ENCODE peak calls at places on chromosomes 5 and 9, in ten cellular contexts. A is BJ; F is cardiac muscle cell; I is IMR-90; M is heart left ventricle; E is heart right ventricle; U is left lung; H is sigmoid colon; R is neural progenitor cell; P is CD4-positive, alpha-beta T cell. O is an unnamed sample. For H3K27me3, the result is how much of the 10 kb centered on the place peaks cover.

GRCh38 chr5:138065102-138065501 is 18.7 kb upstream of the WNT8A start:
- DNase-seq in A (no peak), F (peak), I (no peak), M (no peak), E (no peak), U (no peak), H (no peak), R (peak), P (no peak), O (no peak)

GRCh38 chr9:130305381-130305780 is 39.8 kb downstream of the HMCN2 start:
- DNase-seq in A (no peak), F (peak), I (no peak), M (peak), E (no peak), U (no peak), H (peak), R (no peak), P (no peak), O (no peak)

GRCh38 chr5:77893225-77893860 is 117.2 kb upstream of the TBCA start:
- DNase-seq in A (peak), F (peak), I (peak), M (peak), E (no peak), U (no peak), H (no peak), R (no peak), P (no peak), O (no peak)

GRCh38 chr9:103798620-103799019 is 295.5 kb upstream of the SMC2 start:
- DNase-seq in A (no peak), F (peak), I (no peak), M (no peak), E (no peak), U (no peak), H (no peak), R (no peak), P (no peak), O (no peak)

GRCh38 chr9:4144869-4145268 is 155.0 kb downstream of the GLIS3 start:
- DNase-seq in A (no peak), F (no peak), I (no peak), M (no peak), E (no peak), U (no peak), H (no peak), R (no peak), P (no peak), O (no peak)

GRCh38 chr5:141908796-141909195 is 14.9 kb upstream of the DELE1 start:
- DNase-seq in A (no peak), F (no peak), I (peak), M (no peak), E (no peak), U (no peak), H (no peak), R (no peak), P (no peak), O (no peak)

GRCh38 chr5:172506921-172507320 is 52.6 kb upstream of the SH3PXD2B start:
- DNase-seq in A (no peak), F (no peak), I (no peak), M (no peak), E (no peak), U (no peak), H (peak), R (no peak), P (no peak), O (no peak)

GRCh38 chr5:150138551-150139265 is 16.9 kb downstream of the PDGFRB start:
- DNase-seq in A (peak), F (peak), I (peak), M (peak), E (peak), U (no peak), H (no peak), R (peak), P (no peak), O (peak)

GRCh38 chr9:76161546-76161945 is 232.7 kb downstream of the RFK start:
- DNase-seq in A (peak), F (peak), I (peak), M (no peak), E (no peak), U (no peak), H (peak), R (no peak), P (no peak), O (no peak)

GRCh38 chr5:73307645-73308346 is 134.8 kb downstream of the TMEM174 start:
- DNase-seq in A (no peak), F (no peak), I (no peak), M (no peak), E (no peak), U (no peak), H (no peak), R (no peak), P (no peak), O (no peak)

GRCh38 chr9:137395666-137396010 is 27.3 kb downstream of the EXD3 start:
- DNase-seq in A (no peak), F (no peak), I (no peak), M (no peak), E (no peak), U (no peak), H (no peak), R (peak), P (no peak), O (no peak)

GRCh38 chr5:16489322-16489791 is 23.8 kb upstream of the ZNF622 start:
- DNase-seq in A (no peak), F (peak), I (peak), M (no peak), E (no peak), U (no peak), H (no peak), R (peak), P (no peak), O (no peak)

GRCh38 chr9:127520941-127521918 is 69.9 kb downstream of the LRSAM1 start:
- DNase-seq in A (no peak), F (peak), I (peak), M (peak), E (no peak), U (peak), H (no peak), R (no peak), P (no peak), O (no peak)

GRCh38 chr9:97858826-97859225 is 5.8 kb downstream of the FOXE1 start:
- DNase-seq in A (no peak), F (no peak), I (no peak), M (no peak), E (no peak), U (no peak), H (no peak), R (no peak), P (no peak), O (no peak)
- H3K27me3 ChIP-seq in A (half or more), F (half or more), I (half or more), M (under half), E (half or more), U (half or more), H (half or more), R (half or more), P (half or more), O (half or more)

GRCh38 chr9:98702340-98702739 is 6.4 kb downstream of the GABBR2 start:
- DNase-seq in A (no peak), F (no peak), I (no peak), M (no peak), E (no peak), U (no peak), H (no peak), R (no peak), P (no peak), O (no peak)
- H3K27me3 ChIP-seq in A (under half), F (under half), I (under half), M (under half), E (half or more), U (half or more), H (under half), R (under half), P (under half), O (under half)

GRCh38 chr9:107819772-107820171 is 330.2 kb upstream of the KLF4 start:
- DNase-seq in A (no peak), F (no peak), I (no peak), M (no peak), E (no peak), U (peak), H (no peak), R (peak), P (no peak), O (no peak)
- H3K27me3 ChIP-seq in A (under half), F (half or more), I (under half), M (under half), E (under half), U (half or more), H (under half), R (under half), P (under half), O (under half)

GRCh38 chr9:133604856-133605255 is 4.3 kb downstream of the FAM163B start:
- DNase-seq in A (no peak), F (no peak), I (no peak), M (no peak), E (no peak), U (peak), H (no peak), R (no peak), P (no peak), O (no peak)
- H3K27me3 ChIP-seq in A (under half), F (under half), I (half or more), M (under half), E (half or more), U (half or more), H (half or more), R (under half), P (under half), O (under half)

DNA sequence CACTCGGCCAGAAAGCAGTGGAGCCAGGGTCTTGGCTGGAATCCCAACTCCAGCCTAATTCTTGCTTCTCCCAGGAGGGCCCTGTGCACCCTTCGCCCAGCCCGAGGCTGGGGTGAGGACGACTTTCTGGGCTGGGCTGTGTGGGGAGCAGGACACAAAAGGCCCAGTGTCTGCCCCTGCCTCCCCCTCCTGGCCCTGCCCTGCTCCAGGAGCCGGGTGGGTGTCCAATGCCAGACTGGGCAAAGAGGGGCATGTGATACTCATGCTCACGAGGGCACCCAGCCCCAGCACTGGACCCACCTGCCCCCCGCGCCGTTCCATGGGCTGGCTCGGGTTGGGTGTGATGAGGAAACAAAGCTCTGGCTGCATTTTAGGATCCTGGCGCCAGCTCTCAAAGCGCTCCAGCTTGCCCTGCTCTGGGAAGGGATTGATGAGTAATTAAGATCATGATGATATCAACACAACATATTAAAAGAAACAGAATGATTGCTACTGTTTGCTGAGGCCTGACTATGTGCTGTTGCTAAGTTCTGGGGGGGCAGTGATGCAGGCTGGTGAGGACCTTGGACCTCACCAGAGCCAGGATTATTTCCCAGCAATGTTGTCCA is 30.7 kb downstream of the LHX2 start:
- DNase-seq in A (no peak), F (no peak), I (no peak), M (no peak), E (no peak), U (no peak), H (peak), R (no peak), P (no peak), O (no peak)
- H3K27me3 ChIP-seq in A (under half), F (half or more), I (half or more), M (under half), E (half or more), U (half or more), H (half or more), R (half or more), P (half or more), O (half or more)

GRCh38 chr5:139901971-139902370 is 106.4 kb downstream of the PSD2 start:
- DNase-seq in A (no peak), F (no peak), I (no peak), M (no peak), E (no peak), U (no peak), H (peak), R (no peak), P (no peak), O (no peak)

GRCh38 chr5:139898981-139899380 is 103.4 kb downstream of the PSD2 start:
- DNase-seq in A (no peak), F (no peak), I (no peak), M (no peak), E (no peak), U (no peak), H (peak), R (no peak), P (no peak), O (peak)

GRCh38 chr5:139897982-139898381 is 102.4 kb downstream of the PSD2 start:
- DNase-seq in A (no peak), F (no peak), I (no peak), M (no peak), E (no peak), U (no peak), H (peak), R (no peak), P (no peak), O (no peak)

GRCh38 chr5:139901251-139901575 is 105.6 kb downstream of the PSD2 start:
- DNase-seq in A (no peak), F (no peak), I (no peak), M (no peak), E (no peak), U (no peak), H (peak), R (no peak), P (no peak), O (no peak)

GRCh38 chr5:139900546-139901250 is 105.1 kb downstream of the PSD2 start:
- DNase-seq in A (no peak), F (no peak), I (no peak), M (no peak), E (no peak), U (no peak), H (peak), R (no peak), P (no peak), O (peak)
- H3K27me3 ChIP-seq in A (under half), F (under half), I (half or more), M (under half), E (under half), U (half or more), H (under half), R (half or more), P (under half), O (under half)

GRCh38 chr9:36817160-36817834 is 216.8 kb downstream of the PAX5 start:
- DNase-seq in A (no peak), F (no peak), I (no peak), M (no peak), E (no peak), U (no peak), H (no peak), R (no peak), P (no peak), O (no peak)
- H3K27me3 ChIP-seq in A (under half), F (under half), I (half or more), M (under half), E (half or more), U (half or more), H (under half), R (under half), P (under half), O (under half)

O was measured in tibial artery.